ENCODE peak calls at places on chromosomes 3 and 15, in seven cellular contexts. U is AG04450, D is RWPE1, K is kidney epithelial cell, T is astrocyte of the spinal cord, H is NB4, S is cardiac muscle cell. B is an unnamed sample.

GRCh38 chr3:129068291-129068886 is 7.8 kb downstream of the GP9 start:
- DNase-seq in U (no peak), D (no peak), K (no peak), T (no peak), H (no peak), S (no peak), B (no peak)

GRCh38 chr3:185400340-185400667 is 37.4 kb downstream of the MAP3K13 start:
- DNase-seq in U (no peak), D (peak; percentile 8), K (no peak), T (no peak), H (no peak), S (no peak), B (peak; percentile 12)

GRCh38 chr3:68057637-68058320 is 403.4 kb upstream of the SUCLG2 start:
- DNase-seq in U (no peak), D (no peak), K (no peak), T (no peak), H (peak; percentile 1), S (no peak), B (no peak)

GRCh38 chr3:45486926-45487325 is 98.5 kb downstream of the LARS2 start:
- DNase-seq in U (no peak), D (no peak), K (no peak), T (no peak), H (no peak), S (no peak), B (peak; percentile 46)

GRCh38 chr15:44227584-44227983 is 32.5 kb upstream of the FRMD5 start:
- DNase-seq in U (no peak), D (no peak), K (no peak), T (no peak), H (no peak), S (no peak), B (no peak)

GRCh38 chr3:179100652-179101051 is 29.0 kb upstream of the ZMAT3 start:
- DNase-seq in U (no peak), D (peak; percentile 24), K (no peak), T (peak; percentile 39), H (no peak), S (no peak), B (peak; percentile 63)

GRCh38 chr3:15148614-15149013 is 49.7 kb upstream of the RBSN start:
- DNase-seq in U (no peak), D (no peak), K (no peak), T (no peak), H (peak; percentile 42), S (peak; percentile 23), B (peak; percentile 29)

GRCh38 chr3:54578417-54578816 is 349.4 kb downstream of the LRTM1 start:
- DNase-seq in U (no peak), D (no peak), K (no peak), T (no peak), H (no peak), S (no peak), B (no peak)

GRCh38 chr3:49001155-49001554 is 6.0 kb upstream of the WDR6 start:
- DNase-seq in U (no peak), D (no peak), K (no peak), T (no peak), H (no peak), S (no peak), B (no peak)

GRCh38 chr15:95259513-95259912 is 1028.2 kb downstream of the MCTP2 start:
- DNase-seq in U (peak; percentile 62), D (peak; percentile 59), K (peak; percentile 45), T (peak; percentile 86), H (peak; percentile 83), S (peak; percentile 73), B (peak; percentile 77)

GRCh38 chr3:161171639-161172552 is 49.2 kb upstream of the NMD3 start:
- DNase-seq in U (no peak), D (no peak), K (no peak), T (peak; percentile 30), H (no peak), S (no peak), B (peak; percentile 24)

GRCh38 chr15:91289324-91289723 is 189.3 kb downstream of the SV2B start:
- DNase-seq in U (no peak), D (no peak), K (no peak), T (no peak), H (peak; percentile 72), S (no peak), B (no peak)

GRCh38 chr3:71646971-71647370 is 63.4 kb upstream of the FOXP1 start:
- DNase-seq in U (no peak), D (no peak), K (no peak), T (no peak), H (no peak), S (peak; percentile 18), B (no peak)

GRCh38 chr15:27681038-27681437 is 418.1 kb downstream of the OCA2 start:
- DNase-seq in U (no peak), D (no peak), K (no peak), T (no peak), H (no peak), S (no peak), B (no peak)

GRCh38 chr3:155001289-155002007 is 78.7 kb upstream of the MME start:
- DNase-seq in U (no peak), D (no peak), K (no peak), T (no peak), H (peak; percentile 9), S (no peak), B (no peak)

GRCh38 chr3:27720899-27721716 is 1.0 kb downstream of the EOMES start:
- DNase-seq in U (no peak), D (peak; percentile 51), K (no peak), T (no peak), H (no peak), S (peak; percentile 28), B (peak; percentile 62)

GRCh38 chr3:46946856-46947544 is 29.5 kb downstream of the CCDC12 start:
- DNase-seq in U (no peak), D (no peak), K (no peak), T (no peak), H (peak; percentile 85), S (no peak), B (no peak)

GRCh38 chr3:36244728-36245127 is 135.6 kb upstream of the STAC start:
- DNase-seq in U (no peak), D (peak; percentile 11), K (peak; percentile 9), T (peak; percentile 49), H (no peak), S (no peak), B (peak; percentile 21)

GRCh38 chr3:66991478-66991877 is 6.6 kb upstream of the KBTBD8 start:
- DNase-seq in U (peak; percentile 83), D (no peak), K (no peak), T (peak; percentile 69), H (peak; percentile 66), S (no peak), B (peak; percentile 66)

GRCh38 chr15:57462391-57462790 is 86.1 kb downstream of the CGNL1 start:
- DNase-seq in U (no peak), D (peak; percentile 20), K (no peak), T (no peak), H (no peak), S (no peak), B (no peak)
- TF ChIP-seq CTCF in U (peak; percentile 34), D (peak; percentile 17), K (peak; percentile 8), T (peak; percentile 39), H (no peak), S (peak; percentile 37), B (no peak)

DNA sequence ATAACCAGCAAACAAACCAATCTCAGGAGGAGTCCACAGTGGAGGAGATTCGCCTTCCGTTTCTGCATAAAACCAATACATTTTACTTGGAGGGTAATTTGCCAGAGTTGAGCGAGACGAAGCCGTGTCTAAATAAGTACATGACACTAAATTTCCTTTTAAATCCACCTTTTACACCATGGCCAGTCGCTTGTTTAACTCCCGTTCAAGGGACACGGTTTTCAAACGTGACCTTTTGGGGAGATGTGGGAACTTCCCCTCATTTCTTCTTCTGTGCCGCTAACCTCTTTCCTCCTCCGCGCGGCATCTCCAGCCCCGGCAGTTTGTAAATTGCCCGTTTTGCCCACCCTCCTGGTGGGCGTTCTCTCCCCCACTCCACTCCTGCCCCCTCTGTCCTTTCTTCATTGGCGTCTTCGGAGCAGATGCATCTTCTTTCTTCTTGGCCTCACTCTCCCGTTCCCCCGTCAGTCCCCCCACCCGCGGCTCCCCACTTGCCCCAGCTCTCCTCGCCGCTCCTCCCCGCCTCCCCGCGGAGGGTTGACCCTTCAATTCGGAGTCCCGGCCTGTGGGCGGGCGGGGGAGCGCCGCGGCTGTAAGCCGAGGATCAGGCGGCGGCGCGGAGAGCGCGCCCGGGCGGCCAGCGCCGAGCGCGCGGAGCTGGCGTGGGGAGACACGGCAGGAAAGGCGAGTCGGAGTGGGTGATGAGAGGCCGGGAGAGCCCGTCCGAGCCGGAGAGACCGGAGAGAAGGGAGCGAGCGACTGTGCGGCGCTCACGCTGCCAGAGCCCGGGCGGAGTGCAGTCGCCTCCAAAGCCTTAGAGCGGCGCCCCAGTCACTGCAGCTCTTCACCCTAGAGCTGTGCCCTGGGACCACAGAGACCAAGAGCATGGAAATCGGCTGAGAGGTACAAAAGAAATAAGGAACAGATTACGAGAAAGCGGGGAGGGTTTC is at the start of gene NLGN1:
- DNase-seq in U (peak; percentile 11), D (peak; percentile 8), K (no peak), T (peak; percentile 83), H (no peak), S (peak; percentile 84), B (no peak)
- TF ChIP-seq CTCF in U (peak; percentile 26), D (no peak), K (peak; percentile 39), T (peak; percentile 41), H (no peak), S (peak; percentile 40), B (no peak)

GRCh38 chr3:43759297-43759782 is 68.6 kb downstream of the ABHD5 start:
- DNase-seq in U (no peak), D (no peak), K (peak; percentile 94), T (peak; percentile 53), H (peak; percentile 19), S (peak; percentile 54), B (peak; percentile 54)
- TF ChIP-seq CTCF in U (peak; percentile 39), D (no peak), K (peak; percentile 42), T (peak; percentile 42), H (no peak), S (peak; percentile 29), B (no peak)

DNA sequence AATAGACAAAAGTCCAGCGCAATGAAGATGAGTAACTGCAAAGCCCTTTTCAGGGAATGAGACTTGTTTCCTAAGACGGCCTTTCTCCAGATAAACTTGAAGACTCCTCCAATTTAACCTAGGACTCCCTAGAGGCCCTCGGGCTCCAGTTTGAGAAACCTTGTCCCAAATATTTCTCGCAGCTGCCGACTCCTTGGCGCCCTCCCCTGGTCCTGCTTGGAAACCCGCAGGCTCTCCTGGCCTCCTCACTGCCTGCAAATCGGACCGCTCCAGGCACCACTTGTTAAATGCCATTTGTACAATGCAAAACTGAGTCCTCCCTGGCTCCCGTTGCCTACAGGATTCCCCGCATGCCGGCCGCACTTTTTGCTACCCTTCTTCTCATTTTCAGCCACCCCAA is 36.8 kb downstream of the MUC4 start:
- DNase-seq in U (no peak), D (no peak), K (no peak), T (peak; percentile 10), H (peak; percentile 24), S (peak; percentile 52), B (peak; percentile 33)
- TF ChIP-seq CTCF in U (peak; percentile 46), D (no peak), K (peak; percentile 35), T (peak; percentile 66), H (peak; percentile 27), S (peak; percentile 58), B (peak; percentile 8)

GRCh38 chr3:87145553-87145952 is 81.6 kb upstream of the CHMP2B start:
- DNase-seq in U (no peak), D (no peak), K (no peak), T (peak; percentile 7), H (peak; percentile 50), S (peak; percentile 12), B (peak; percentile 18)
- TF ChIP-seq CTCF in U (peak; percentile 44), D (no peak), K (peak; percentile 30), T (no peak), H (peak; percentile 54), S (peak; percentile 35), B (peak; percentile 21)

GRCh38 chr3:2713923-2714322 is 396.3 kb downstream of the IL5RA start:
- DNase-seq in U (no peak), D (no peak), K (no peak), T (no peak), H (no peak), S (no peak), B (peak; percentile 14)
- TF ChIP-seq CTCF in U (peak; percentile 16), D (no peak), K (peak; percentile 36), T (no peak), H (peak; percentile 35), S (no peak), B (peak; percentile 53)

B was measured in MCF 10A.